ENCODE peak calls at places on chromosomes 1 and 21, in nine cellular contexts. N is BE2C, D is A673, G is H1, L is fibroblast of the aortic adventitia, A is GM12865, O is skeletal muscle cell, K is astrocyte of the spinal cord, R is vagina. H is an unnamed sample.

GRCh38 chr21:44972821-44973220 is 33.0 kb downstream of the SLX9 start:
- DNase-seq in N (no peak), D (no peak), G (no peak), L (no peak), A (no peak), O (no peak), K (no peak), R (no peak), H (no peak)

GRCh38 chr1:206770531-206771352 is at the start of gene IL19:
- DNase-seq in N (no peak), D (peak), G (no peak), L (peak), A (peak), O (peak), K (peak), R (no peak), H (no peak)

GRCh38 chr1:219385786-219386427 is 212.2 kb downstream of the LYPLAL1 start:
- DNase-seq in N (peak), D (peak), G (peak), L (peak), A (peak), O (no peak), K (peak), R (no peak), H (peak)

GRCh38 chr1:119542492-119542946 is 35.5 kb downstream of the HSD3B1 start:
- DNase-seq in N (no peak), D (no peak), G (no peak), L (peak), A (no peak), O (no peak), K (no peak), R (peak), H (no peak)

GRCh38 chr21:35882791-35883240 is 177.5 kb downstream of the SETD4 start:
- DNase-seq in N (no peak), D (no peak), G (no peak), L (no peak), A (no peak), O (no peak), K (no peak), R (no peak), H (no peak)

GRCh38 chr1:181918893-181919728 is 142.4 kb downstream of the ZNF648 start:
- DNase-seq in N (no peak), D (peak), G (peak), L (no peak), A (no peak), O (no peak), K (no peak), R (no peak), H (no peak)

GRCh38 chr1:185488673-185489311 is 171.7 kb upstream of the IVNS1ABP start:
- DNase-seq in N (no peak), D (no peak), G (no peak), L (no peak), A (no peak), O (no peak), K (peak), R (no peak), H (no peak)

GRCh38 chr1:183100575-183100974 is 77.4 kb downstream of the LAMC1 start:
- DNase-seq in N (no peak), D (no peak), G (no peak), L (no peak), A (no peak), O (no peak), K (no peak), R (no peak), H (no peak)

GRCh38 chr1:224851210-224851849 is 78.1 kb upstream of the DNAH14 start:
- DNase-seq in N (peak), D (peak), G (peak), L (peak), A (peak), O (no peak), K (peak), R (no peak), H (peak)

GRCh38 chr1:94903318-94904009 is 23.4 kb downstream of the CNN3 start:
- DNase-seq in N (no peak), D (peak), G (no peak), L (no peak), A (no peak), O (no peak), K (peak), R (no peak), H (no peak)

GRCh38 chr1:209246660-209247059 is 336.9 kb upstream of the CAMK1G start:
- DNase-seq in N (no peak), D (no peak), G (no peak), L (peak), A (no peak), O (no peak), K (peak), R (no peak), H (no peak)

GRCh38 chr1:202227997-202228401 is 34.4 kb downstream of the LGR6 start:
- DNase-seq in N (no peak), D (no peak), G (no peak), L (no peak), A (no peak), O (no peak), K (no peak), R (no peak), H (no peak)

GRCh38 chr1:11730429-11730861 is 5.5 kb upstream of the AGTRAP start:
- DNase-seq in N (no peak), D (peak), G (no peak), L (peak), A (peak), O (no peak), K (no peak), R (no peak), H (peak)

GRCh38 chr1:231971397-231972233 is 345.0 kb downstream of the DISC1 start:
- DNase-seq in N (peak), D (peak), G (no peak), L (peak), A (no peak), O (peak), K (peak), R (no peak), H (peak)

GRCh38 chr1:203880606-203881005 is 19.2 kb downstream of the SNRPE start:
- DNase-seq in N (no peak), D (no peak), G (no peak), L (no peak), A (no peak), O (no peak), K (no peak), R (no peak), H (no peak)

GRCh38 chr21:42423197-42423675 is 19.5 kb downstream of the UBASH3A start:
- DNase-seq in N (no peak), D (no peak), G (no peak), L (no peak), A (peak), O (no peak), K (no peak), R (no peak), H (no peak)

GRCh38 chr1:64929221-64929620 is 37.1 kb downstream of the JAK1 start:
- DNase-seq in N (no peak), D (no peak), G (no peak), L (no peak), A (no peak), O (no peak), K (no peak), R (no peak), H (no peak)

GRCh38 chr1:196309386-196309785 is 298.9 kb downstream of the KCNT2 start:
- DNase-seq in N (no peak), D (peak), G (no peak), L (peak), A (peak), O (no peak), K (peak), R (no peak), H (peak)

GRCh38 chr1:175050992-175051391 is 16.6 kb upstream of the TNN start:
- DNase-seq in N (no peak), D (no peak), G (no peak), L (no peak), A (no peak), O (no peak), K (no peak), R (no peak), H (no peak)

GRCh38 chr1:121408354-121408753 is 223.6 kb downstream of the SRGAP2C start:
- DNase-seq in N (no peak), D (no peak), G (no peak), L (no peak), A (no peak), O (no peak), K (no peak), R (no peak), H (peak)

GRCh38 chr1:3097861-3098260 is 28.9 kb downstream of the PRDM16 start:
- DNase-seq in N (no peak), D (no peak), G (no peak), L (no peak), A (no peak), O (no peak), K (no peak), R (no peak), H (no peak)

GRCh38 chr1:167881069-167881468 is 32.9 kb downstream of the ADCY10 start:
- DNase-seq in N (no peak), D (no peak), G (no peak), L (peak), A (no peak), O (no peak), K (peak), R (no peak), H (no peak)

GRCh38 chr21:45069711-45070110 is 4.7 kb upstream of the ADARB1 start:
- DNase-seq in N (no peak), D (no peak), G (no peak), L (no peak), A (no peak), O (no peak), K (no peak), R (no peak), H (no peak)

GRCh38 chr1:111488669-111489068 is 14.8 kb downstream of the ADORA3 start:
- DNase-seq in N (no peak), D (no peak), G (no peak), L (no peak), A (no peak), O (no peak), K (no peak), R (no peak), H (no peak)

GRCh38 chr1:243963566-243963965 is 87.5 kb upstream of the ZBTB18 start:
- DNase-seq in N (no peak), D (no peak), G (no peak), L (no peak), A (no peak), O (no peak), K (no peak), R (no peak), H (no peak)

GRCh38 chr1:103220503-103221095 is 112.3 kb upstream of the COL11A1 start:
- DNase-seq in N (no peak), D (no peak), G (no peak), L (peak), A (no peak), O (peak), K (peak), R (no peak), H (no peak)

GRCh38 chr1:151991663-151992344 is 1.9 kb downstream of the S100A10 start:
- DNase-seq in N (no peak), D (no peak), G (no peak), L (no peak), A (no peak), O (no peak), K (no peak), R (no peak), H (no peak)

GRCh38 chr1:151989131-151989868 is 4.4 kb downstream of the S100A10 start:
- DNase-seq in N (no peak), D (no peak), G (no peak), L (peak), A (no peak), O (no peak), K (peak), R (no peak), H (no peak)

GRCh38 chr1:151990058-151990855 is 3.4 kb downstream of the S100A10 start:
- DNase-seq in N (no peak), D (no peak), G (no peak), L (no peak), A (no peak), O (no peak), K (no peak), R (no peak), H (no peak)

GRCh38 chr1:151992345-151993083 is 1.1 kb downstream of the S100A10 start:
- DNase-seq in N (peak), D (no peak), G (peak), L (peak), A (no peak), O (no peak), K (peak), R (peak), H (no peak)

DNA sequence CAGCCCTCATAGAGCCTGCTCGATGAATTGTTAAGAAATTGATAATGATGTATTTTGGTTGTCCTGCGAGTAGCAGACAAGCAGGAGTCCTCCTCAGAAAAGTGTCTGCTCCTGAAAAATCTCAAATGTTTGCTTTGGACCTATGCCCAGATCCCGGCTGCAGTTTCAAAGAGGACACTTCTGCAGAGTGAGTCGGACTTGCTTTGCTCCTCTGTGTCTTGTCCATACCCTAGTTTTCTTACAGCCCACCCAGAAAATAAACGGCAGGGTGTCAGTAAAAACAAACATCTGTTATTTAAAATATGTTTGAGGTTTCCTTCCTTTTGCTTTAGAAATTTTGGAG is 2.8 kb downstream of the S100A10 start:
- DNase-seq in N (peak), D (no peak), G (no peak), L (peak), A (no peak), O (no peak), K (peak), R (no peak), H (no peak)
- H3K4me3 ChIP-seq in N (no peak), D (no peak), G (no peak), L (peak), A (no peak), O (peak), K (peak), R (peak), H (no peak)

GRCh38 chr1:162193201-162193600 is 123.7 kb downstream of the NOS1AP start:
- DNase-seq in N (no peak), D (no peak), G (no peak), L (no peak), A (no peak), O (no peak), K (no peak), R (no peak), H (no peak)
- H3K4me3 ChIP-seq in N (no peak), D (no peak), G (no peak), L (no peak), A (no peak), O (no peak), K (no peak), R (no peak), H (no peak)

GRCh38 chr1:205191127-205191577 is 20.4 kb downstream of the DSTYK start:
- DNase-seq in N (no peak), D (no peak), G (no peak), L (peak), A (no peak), O (no peak), K (no peak), R (no peak), H (no peak)
- H3K4me3 ChIP-seq in N (no peak), D (no peak), G (peak), L (no peak), A (no peak), O (no peak), K (no peak), R (no peak), H (no peak)

DNA sequence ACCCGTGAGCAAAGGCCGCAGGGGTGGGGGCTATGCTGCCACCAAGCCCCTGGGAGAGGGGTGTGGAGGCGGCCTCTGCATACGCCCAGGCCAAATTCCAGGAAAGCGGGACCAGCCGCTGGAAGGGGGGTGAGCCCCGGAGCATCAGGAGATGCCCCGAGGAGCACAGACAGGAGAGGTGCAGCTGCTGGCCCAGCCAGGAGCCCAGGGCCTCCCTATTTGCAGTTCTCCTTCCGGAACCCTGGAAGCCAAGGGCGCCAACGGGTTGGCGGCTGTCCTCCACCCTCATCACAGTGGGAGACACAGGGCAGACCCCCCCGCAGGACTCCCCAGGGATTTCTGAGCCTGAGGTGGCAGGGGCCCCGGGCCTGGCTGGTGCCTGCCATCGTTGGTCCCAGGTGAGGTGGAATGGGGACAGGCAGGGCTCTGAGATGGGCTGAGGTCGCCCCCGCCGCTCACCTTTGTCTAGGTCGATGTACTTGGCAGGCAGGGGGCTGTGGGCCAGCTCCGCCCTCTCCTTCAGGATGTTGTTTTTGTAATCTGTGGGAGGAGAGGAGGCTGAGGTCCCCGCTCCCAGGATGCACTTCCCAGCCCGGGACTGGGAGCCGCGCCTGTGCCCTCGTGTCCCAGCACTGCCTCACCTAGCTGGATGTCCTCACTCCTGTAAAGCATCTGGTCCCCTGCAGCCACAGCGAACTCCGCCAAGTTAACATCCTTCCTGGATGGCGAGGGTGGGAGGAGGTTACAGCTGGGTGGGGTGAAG is 4.4 kb upstream of the DVL1 start:
- DNase-seq in N (no peak), D (no peak), G (peak), L (no peak), A (no peak), O (no peak), K (no peak), R (no peak), H (peak)
- H3K4me3 ChIP-seq in N (no peak), D (no peak), G (peak), L (peak), A (no peak), O (no peak), K (no peak), R (no peak), H (no peak)

GRCh38 chr1:240004086-240004749 is 87.5 kb upstream of the FMN2 start:
- DNase-seq in N (peak), D (peak), G (peak), L (peak), A (peak), O (no peak), K (no peak), R (no peak), H (peak)
- H3K4me3 ChIP-seq in N (no peak), D (no peak), G (no peak), L (no peak), A (no peak), O (no peak), K (no peak), R (no peak), H (no peak)

GRCh38 chr1:34163792-34164509 is 1.1 kb downstream of the CSMD2 start:
- DNase-seq in N (no peak), D (peak), G (peak), L (peak), A (no peak), O (no peak), K (peak), R (no peak), H (no peak)

GRCh38 chr1:34167091-34167788 is 2.2 kb upstream of the CSMD2 start:
- DNase-seq in N (no peak), D (no peak), G (no peak), L (no peak), A (no peak), O (no peak), K (no peak), R (no peak), H (no peak)

GRCh38 chr1:34164510-34165381 is at the start of gene CSMD2:
- DNase-seq in N (no peak), D (peak), G (peak), L (peak), A (no peak), O (peak), K (peak), R (no peak), H (no peak)

GRCh38 chr1:34166191-34167090 is 1.4 kb upstream of the CSMD2 start:
- DNase-seq in N (no peak), D (peak), G (peak), L (no peak), A (no peak), O (no peak), K (peak), R (no peak), H (no peak)

GRCh38 chr1:34165422-34165921 is 442 bp upstream of the CSMD2 start:
- DNase-seq in N (no peak), D (no peak), G (peak), L (peak), A (no peak), O (no peak), K (no peak), R (no peak), H (no peak)
- H3K4me3 ChIP-seq in N (no peak), D (peak), G (peak), L (peak), A (no peak), O (peak), K (peak), R (peak), H (no peak)

H was measured in Karpas-422.